ENCODE peak calls at places on chromosomes 16 and 17, in six cellular contexts. E is epithelial cell of proximal tubule, T is RWPE1, W is heart right ventricle, V is GM10248, Z is GM23338. J is an unnamed sample.

GRCh38 chr17:6713130-6713917 is at the start of gene SLC13A5:
- DNase-seq in E (no peak), T (no peak), W (no peak), V (peak), Z (peak), J (no peak)

GRCh38 chr17:51700011-51700760 is 439.8 kb downstream of the UTP18 start:
- DNase-seq in E (no peak), T (no peak), W (no peak), V (no peak), Z (no peak), J (no peak)

GRCh38 chr16:63578791-63579190 is 1542.6 kb upstream of the CDH8 start:
- DNase-seq in E (no peak), T (no peak), W (no peak), V (no peak), Z (no peak), J (no peak)

GRCh38 chr17:2631211-2631610 is 37.8 kb downstream of the PAFAH1B1 start:
- DNase-seq in E (no peak), T (no peak), W (no peak), V (no peak), Z (peak), J (no peak)

GRCh38 chr17:27956601-27957445 is 63.7 kb upstream of the LYRM9 start:
- DNase-seq in E (no peak), T (no peak), W (no peak), V (no peak), Z (peak), J (peak)

GRCh38 chr16:86505185-86505898 is 5.0 kb upstream of the FOXF1 start:
- DNase-seq in E (no peak), T (no peak), W (no peak), V (no peak), Z (peak), J (no peak)

GRCh38 chr17:1643293-1643998 is 2.1 kb downstream of the SCARF1 start:
- DNase-seq in E (no peak), T (peak), W (no peak), V (peak), Z (peak), J (peak)

GRCh38 chr16:52906271-52906670 is 146.4 kb downstream of the CHD9NB start:
- DNase-seq in E (no peak), T (peak), W (no peak), V (no peak), Z (no peak), J (no peak)

GRCh38 chr16:918068-918467 is 52.7 kb downstream of the LMF1 start:
- DNase-seq in E (no peak), T (no peak), W (no peak), V (no peak), Z (no peak), J (no peak)

GRCh38 chr16:13997933-13998332 is 73.2 kb upstream of the MRTFB start:
- DNase-seq in E (peak), T (no peak), W (no peak), V (peak), Z (no peak), J (no peak)

GRCh38 chr17:6603746-6604325 is 36.7 kb downstream of the KIAA0753 start:
- DNase-seq in E (no peak), T (no peak), W (peak), V (no peak), Z (no peak), J (no peak)

GRCh38 chr16:53769787-53770186 is 65.8 kb downstream of the FTO start:
- DNase-seq in E (no peak), T (no peak), W (no peak), V (no peak), Z (no peak), J (no peak)

GRCh38 chr17:19448341-19449268 is 37.6 kb downstream of the RNF112 start:
- DNase-seq in E (peak), T (peak), W (no peak), V (no peak), Z (no peak), J (peak)

GRCh38 chr16:78490431-78490830 is 391.0 kb downstream of the WWOX start:
- DNase-seq in E (no peak), T (no peak), W (no peak), V (no peak), Z (no peak), J (no peak)

GRCh38 chr16:3472878-3473595 is 22.3 kb downstream of the C16orf90 start:
- DNase-seq in E (peak), T (no peak), W (no peak), V (no peak), Z (no peak), J (no peak)

GRCh38 chr16:12253731-12254130 is 277.2 kb downstream of the SNX29 start:
- DNase-seq in E (no peak), T (no peak), W (no peak), V (no peak), Z (no peak), J (no peak)

GRCh38 chr17:37446027-37446426 is 39.3 kb downstream of the TADA2A start:
- DNase-seq in E (peak), T (peak), W (no peak), V (peak), Z (no peak), J (no peak)

GRCh38 chr17:57997085-57997809 is 9.2 kb upstream of the VEZF1 start:
- DNase-seq in E (no peak), T (no peak), W (no peak), V (no peak), Z (no peak), J (no peak)

GRCh38 chr17:58534901-58535421 is 20.5 kb upstream of the MTMR4 start:
- DNase-seq in E (no peak), T (peak), W (no peak), V (no peak), Z (no peak), J (no peak)

GRCh38 chr17:73691321-73691766 is 47.1 kb upstream of the SDK2 start:
- DNase-seq in E (no peak), T (no peak), W (no peak), V (no peak), Z (peak), J (no peak)

GRCh38 chr17:37147301-37147812 is 198.6 kb downstream of the AATF start:
- DNase-seq in E (no peak), T (no peak), W (no peak), V (peak), Z (no peak), J (no peak)

GRCh38 chr17:40422990-40423611 is 5.4 kb upstream of the TOP2A start:
- DNase-seq in E (no peak), T (no peak), W (no peak), V (no peak), Z (peak), J (no peak)

GRCh38 chr16:3029499-3030127 is 5.8 kb downstream of the THOC6 start:
- DNase-seq in E (no peak), T (no peak), W (no peak), V (no peak), Z (peak), J (peak)

DNA sequence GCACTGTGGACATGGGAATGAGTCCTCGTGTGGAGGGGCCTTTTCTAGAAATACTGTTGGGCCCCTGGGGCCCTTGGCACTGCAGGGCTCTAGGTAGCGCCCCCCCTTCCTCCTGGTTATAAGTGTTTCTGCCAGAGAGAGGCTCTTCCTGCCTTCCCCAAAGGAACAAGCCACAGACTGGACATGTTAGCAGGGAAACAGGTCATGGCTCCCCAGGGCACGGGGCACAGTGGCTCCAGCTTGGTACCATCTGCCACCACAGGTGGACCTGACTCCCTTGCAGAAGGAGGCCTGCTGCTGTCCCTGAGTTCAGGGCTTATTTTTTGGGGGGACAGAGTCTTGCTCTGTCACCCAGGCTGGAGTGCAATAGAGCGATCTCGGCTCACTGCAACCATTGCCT is 8.8 kb downstream of the PDK2 start:
- DNase-seq in E (no peak), T (no peak), W (no peak), V (no peak), Z (no peak), J (no peak)
- TF ChIP-seq CTCF in E (no peak), T (no peak), W (no peak), V (no peak), Z (no peak), J (no peak)

GRCh38 chr17:63492940-63493339 is 16.1 kb downstream of the ACE start:
- DNase-seq in E (no peak), T (no peak), W (no peak), V (no peak), Z (no peak), J (no peak)

GRCh38 chr17:63490858-63491400 is 14.1 kb downstream of the ACE start:
- DNase-seq in E (no peak), T (no peak), W (no peak), V (no peak), Z (no peak), J (no peak)

GRCh38 chr17:63491413-63491812 is 14.6 kb downstream of the ACE start:
- DNase-seq in E (no peak), T (no peak), W (no peak), V (no peak), Z (no peak), J (no peak)

GRCh38 chr17:63493411-63493810 is 16.6 kb downstream of the ACE start:
- DNase-seq in E (no peak), T (no peak), W (no peak), V (no peak), Z (no peak), J (no peak)

DNA sequence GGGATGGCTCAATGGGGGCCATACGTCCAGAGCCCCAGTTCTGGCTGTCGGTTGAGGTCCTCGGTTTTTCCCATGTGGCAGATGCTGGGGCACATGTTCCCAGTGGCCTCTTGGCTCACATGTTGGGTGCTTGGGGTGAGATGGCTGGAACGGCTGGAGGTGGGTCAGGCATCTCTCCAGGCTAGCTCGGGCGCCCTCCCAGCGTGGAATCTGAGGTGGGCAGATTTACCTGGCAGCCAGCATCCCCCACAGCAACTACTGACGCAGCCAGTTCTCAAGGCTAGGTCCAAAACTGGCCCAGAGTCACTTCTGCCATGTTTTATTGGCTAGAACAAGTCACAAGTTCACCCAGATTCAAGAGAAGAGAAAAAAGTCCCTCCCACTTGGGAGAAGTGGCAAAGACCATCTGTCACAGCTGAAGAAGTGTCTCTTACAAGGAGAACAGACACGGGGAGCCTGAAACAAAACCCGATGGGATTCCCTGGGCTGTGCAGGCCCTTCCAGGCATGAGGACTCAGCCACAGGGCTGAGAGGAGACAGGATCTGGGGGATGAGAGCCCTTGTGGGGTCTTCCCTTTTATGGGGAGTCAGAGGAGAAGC is 15.2 kb downstream of the ACE start:
- DNase-seq in E (no peak), T (no peak), W (no peak), V (no peak), Z (no peak), J (no peak)
- TF ChIP-seq CTCF in E (no peak), T (no peak), W (no peak), V (no peak), Z (no peak), J (no peak)

DNA sequence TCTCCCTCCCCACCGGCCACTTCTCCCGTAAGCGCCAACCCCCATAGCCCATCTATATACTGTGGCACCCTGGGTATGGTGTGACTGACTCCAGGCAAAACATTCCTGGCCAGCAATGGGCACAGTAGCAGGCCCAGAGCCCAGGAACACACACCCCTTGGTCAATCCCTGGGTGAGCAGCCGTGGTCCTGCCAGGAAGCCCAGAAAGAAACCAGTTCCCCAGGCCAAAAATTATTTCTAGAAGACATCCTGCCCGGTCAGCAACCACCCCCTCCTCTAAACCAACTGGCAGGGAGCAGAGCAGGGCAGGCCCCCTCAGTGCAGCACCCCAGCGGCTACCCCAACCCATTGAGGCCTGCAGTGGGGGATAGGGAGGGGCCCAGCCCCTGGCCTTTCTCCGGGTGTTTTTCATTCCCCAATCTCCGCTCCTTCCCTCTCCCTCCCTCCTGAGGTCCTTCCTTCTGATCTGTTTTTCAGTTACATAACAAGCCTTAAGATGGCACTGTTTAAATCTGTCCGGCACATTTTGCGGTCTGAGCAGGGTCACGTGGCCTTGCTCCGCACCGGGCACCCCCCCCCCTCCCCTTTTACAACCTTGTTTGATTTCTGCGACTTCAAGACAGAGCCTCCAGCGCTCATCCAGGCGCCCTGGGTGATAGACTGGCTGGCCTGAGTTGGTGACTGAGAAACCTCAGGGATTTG is 2.0 kb downstream of the NPTX1 start:
- DNase-seq in E (no peak), T (peak), W (no peak), V (no peak), Z (no peak), J (no peak)
- TF ChIP-seq CTCF in E (peak), T (peak), W (no peak), V (no peak), Z (peak), J (no peak)

DNA sequence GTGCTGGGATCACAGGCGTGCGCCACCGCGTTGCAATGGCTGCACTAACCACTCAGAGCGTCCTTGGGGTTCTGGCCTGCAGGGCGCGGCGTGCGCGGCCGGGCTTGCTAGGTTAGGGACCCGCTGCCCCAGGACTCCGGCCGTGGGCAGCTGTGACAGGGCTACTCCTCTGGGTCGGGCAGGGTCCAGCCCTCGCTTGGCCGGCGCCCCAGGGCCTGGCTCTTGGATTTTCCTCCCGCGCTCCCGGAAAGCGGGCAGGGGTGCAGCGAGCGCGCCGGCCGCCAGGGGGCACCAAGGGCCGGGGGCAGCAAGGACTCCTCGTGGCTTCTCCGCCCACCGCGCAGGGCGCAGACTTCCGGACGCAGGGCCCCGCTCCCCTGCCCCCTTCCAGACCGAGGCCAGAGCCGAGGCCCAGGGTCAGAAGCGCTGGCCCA is 489 bp downstream of the TLE7 start:
- DNase-seq in E (no peak), T (no peak), W (no peak), V (no peak), Z (peak), J (peak)
- TF ChIP-seq CTCF in E (peak), T (no peak), W (no peak), V (no peak), Z (peak), J (peak)

GRCh38 chr17:72346306-72346705 is 225.5 kb downstream of the SOX9 start:
- DNase-seq in E (no peak), T (no peak), W (no peak), V (no peak), Z (no peak), J (no peak)

GRCh38 chr17:72344613-72345012 is 223.8 kb downstream of the SOX9 start:
- DNase-seq in E (no peak), T (no peak), W (no peak), V (no peak), Z (no peak), J (no peak)

GRCh38 chr17:72343911-72344310 is 223.1 kb downstream of the SOX9 start:
- DNase-seq in E (no peak), T (no peak), W (no peak), V (no peak), Z (no peak), J (no peak)

GRCh38 chr17:72345083-72345482 is 224.3 kb downstream of the SOX9 start:
- DNase-seq in E (no peak), T (no peak), W (no peak), V (no peak), Z (no peak), J (no peak)

DNA sequence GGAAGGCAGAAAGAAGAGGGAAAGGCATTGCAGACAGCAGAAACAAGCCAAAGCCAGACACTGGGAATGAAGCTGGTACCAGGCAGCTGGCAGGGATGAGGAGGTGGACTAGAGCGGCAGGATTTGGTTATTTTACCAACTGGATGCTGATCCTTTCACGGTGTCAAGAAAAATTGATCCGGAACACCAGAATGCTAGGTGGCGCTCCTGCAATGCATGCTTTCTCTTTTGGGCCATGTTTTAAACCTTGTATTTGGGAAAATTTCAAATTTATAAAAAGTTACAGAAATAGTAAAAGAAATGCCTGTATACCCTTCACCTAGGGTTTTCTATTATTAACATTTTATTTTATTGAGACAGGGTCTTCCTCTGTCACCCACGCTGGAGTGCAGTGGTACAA is 224.7 kb downstream of the SOX9 start:
- DNase-seq in E (no peak), T (no peak), W (no peak), V (no peak), Z (no peak), J (no peak)
- TF ChIP-seq CTCF in E (no peak), T (no peak), W (no peak), V (no peak), Z (peak), J (no peak)

DNA sequence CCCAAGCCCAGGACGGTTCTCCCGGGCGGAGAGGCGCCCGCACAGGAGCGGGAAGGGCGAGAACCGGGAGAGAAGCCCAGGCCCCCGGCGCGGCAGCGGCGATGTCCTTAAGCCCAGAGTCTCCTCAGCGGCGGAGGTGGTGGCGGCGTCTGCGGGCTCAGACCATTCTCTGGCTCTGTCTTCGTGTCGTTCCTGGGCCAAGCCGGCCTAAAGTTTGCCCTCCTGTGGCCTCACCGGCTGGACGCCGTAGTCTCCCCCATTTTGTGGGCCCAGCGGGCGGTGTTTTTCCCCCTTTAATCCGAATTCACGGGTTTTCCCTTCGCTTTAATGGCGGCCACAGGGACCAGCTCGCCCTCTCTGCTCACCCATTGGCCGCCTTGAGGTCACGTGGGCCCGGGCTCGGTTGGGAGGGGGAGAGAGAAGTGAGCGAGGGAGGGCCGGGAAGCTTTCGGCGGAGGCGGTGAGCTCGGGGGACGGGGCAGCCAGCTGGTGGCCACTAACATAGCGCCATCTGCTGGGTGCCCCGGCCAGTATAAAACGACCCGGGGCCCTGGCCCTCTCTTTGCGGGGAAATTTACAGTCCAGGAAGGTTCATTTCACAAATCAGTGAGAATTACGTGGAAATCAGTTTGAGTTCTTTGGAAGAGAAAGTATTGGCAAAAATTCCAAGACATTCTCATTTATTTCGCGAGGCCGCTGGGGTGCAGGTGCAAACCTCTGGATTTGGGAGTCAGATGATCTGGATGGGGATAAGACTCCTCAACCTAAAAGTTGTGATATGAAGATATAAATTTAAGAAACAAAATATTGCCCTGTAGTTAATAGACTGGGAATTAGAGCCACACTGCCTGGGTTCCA is 762 bp upstream of the MED13 start:
- DNase-seq in E (peak), T (peak), W (peak), V (peak), Z (peak), J (peak)
- TF ChIP-seq CTCF in E (peak), T (peak), W (peak), V (peak), Z (peak), J (peak)

GRCh38 chr17:17055286-17056166 is 13.3 kb downstream of the MPRIP start:
- DNase-seq in E (no peak), T (no peak), W (peak), V (no peak), Z (peak), J (no peak)
- TF ChIP-seq CTCF in E (peak), T (no peak), W (no peak), V (no peak), Z (no peak), J (no peak)

J was measured in pancreas.